ENCODE peak calls at places on chromosomes 16 and 17, in nine cellular contexts. F is NCI-H1436; V is NCI-H1105; H is BE2C; R is NCI-H345; Y is activated CD4-positive, alpha-beta T cell treated with anti-CD3 and anti-CD28 coated beads, Interleukin-2, amount 10 ng/mL, durations not matched to agents 24 days and 14 days; W is glutamatergic neuron; K is RWPE1; E is fibroblast of pulmonary artery. T is an unnamed sample.

GRCh38 chr16:14303182-14303618 is 232.1 kb downstream of the MRTFB start:
- DNase-seq in Y (no peak), K (no peak), H (no peak), W (no peak), F (no peak), V (no peak), E (peak; percentile 34), R (no peak), T (peak; percentile 39)

GRCh38 chr17:2964831-2965230 is 98.6 kb downstream of the OR1D5 start:
- DNase-seq in W (no peak), V (no peak), K (no peak), F (no peak), R (no peak), E (no peak), H (no peak), Y (no peak), T (no peak)

GRCh38 chr17:7129311-7129710 is 14.7 kb upstream of the ASGR2 start:
- DNase-seq in H (no peak), E (no peak), R (no peak), W (no peak), Y (no peak), K (no peak), F (no peak), V (no peak), T (no peak)

GRCh38 chr17:80807014-80807413 is 184.6 kb upstream of the CHMP6 start:
- DNase-seq in K (no peak), W (no peak), R (no peak), H (no peak), V (no peak), Y (no peak), F (no peak), E (no peak), T (no peak)

GRCh38 chr16:80027007-80027965 is 426.7 kb upstream of the MAF start:
- DNase-seq in R (peak; percentile 27), F (peak; percentile 58), W (peak; percentile 14), H (peak; percentile 6), K (peak; percentile 98), E (peak; percentile 65), Y (peak; percentile 78), V (no peak), T (peak; percentile 85)

GRCh38 chr16:84548971-84549844 is 44.7 kb upstream of the MEAK7 start:
- DNase-seq in W (no peak), Y (peak; percentile 87), K (no peak), H (no peak), F (no peak), E (no peak), R (no peak), V (no peak), T (no peak)

GRCh38 chr17:16981928-16982327 is 10.0 kb upstream of the TNFRSF13B start:
- DNase-seq in Y (no peak), W (no peak), F (no peak), V (no peak), R (no peak), K (no peak), H (no peak), E (no peak), T (no peak)

GRCh38 chr16:29959293-29959692 is 2.6 kb upstream of the TMEM219 start:
- DNase-seq in Y (no peak), E (no peak), K (no peak), V (no peak), W (no peak), H (no peak), R (no peak), F (no peak), T (no peak)

GRCh38 chr16:81831722-81832126 is 52.6 kb downstream of the PLCG2 start:
- DNase-seq in Y (peak; percentile 76), F (no peak), R (no peak), H (no peak), E (no peak), K (no peak), W (no peak), V (no peak), T (no peak)

GRCh38 chr17:17701112-17701511 is 19.9 kb downstream of the RAI1 start:
- DNase-seq in E (no peak), Y (no peak), V (no peak), H (no peak), F (no peak), R (no peak), W (no peak), K (no peak), T (no peak)

GRCh38 chr17:19744922-19745757 is 3.0 kb downstream of the ALDH3A1 start:
- DNase-seq in F (peak; percentile 93), E (peak; percentile 75), K (no peak), V (peak; percentile 75), R (peak; percentile 76), W (peak; percentile 98), H (peak; percentile 87), Y (peak; percentile 96), T (peak; percentile 51)

GRCh38 chr17:5832886-5833285 is 237.3 kb upstream of the WSCD1 start:
- DNase-seq in H (no peak), W (no peak), Y (no peak), R (peak; percentile 33), F (peak; percentile 64), K (peak; percentile 78), V (peak; percentile 50), E (peak; percentile 58), T (no peak)

GRCh38 chr17:66541461-66542182 is 239.2 kb downstream of the PRKCA start:
- DNase-seq in K (no peak), R (no peak), Y (no peak), H (no peak), F (no peak), E (peak; percentile 49), V (no peak), W (peak; percentile 39), T (peak; percentile 80)

T was measured in SJCRH30.